ENCODE peak calls at places on chromosomes 3 and 15, in four cellular contexts. One of them, this sample, is unnamed.
A peak's percentile ranks its signal among the peaks of the same experiment; 100 is the strongest.

GRCh38 chr15:85651551-85651950 is 143.2 kb downstream of the KLHL25 start:
- DNase-seq in HCT116: no peak
- DNase-seq in SK-N-SH: no peak
- DNase-seq in hepatocyte: no peak
- DNase-seq in this sample: no peak

GRCh38 chr15:25481208-25481862 is 42.5 kb upstream of the UBE3A start:
- DNase-seq in HCT116: no peak
- DNase-seq in SK-N-SH: peak; percentile 36
- DNase-seq in hepatocyte: no peak
- DNase-seq in this sample: no peak

GRCh38 chr3:111197485-111197884 is 125.9 kb downstream of the NECTIN3 start:
- DNase-seq in HCT116: no peak
- DNase-seq in SK-N-SH: no peak
- DNase-seq in hepatocyte: no peak
- DNase-seq in this sample: no peak

GRCh38 chr3:128487813-128488635 is 5.0 kb downstream of the GATA2 start:
- DNase-seq in HCT116: peak; percentile 72
- DNase-seq in SK-N-SH: peak; percentile 82
- DNase-seq in hepatocyte: peak; percentile 85
- DNase-seq in this sample: peak; percentile 53

GRCh38 chr3:139534444-139534812 is 5.1 kb downstream of the RBP1 start:
- DNase-seq in HCT116: peak; percentile 77
- DNase-seq in SK-N-SH: no peak
- DNase-seq in hepatocyte: no peak
- DNase-seq in this sample: no peak

GRCh38 chr3:17820275-17820674 is 77.8 kb upstream of the TBC1D5 start:
- DNase-seq in HCT116: no peak
- DNase-seq in SK-N-SH: no peak
- DNase-seq in hepatocyte: no peak
- DNase-seq in this sample: no peak

GRCh38 chr3:29937185-29937584 is 656.3 kb downstream of the RBMS3 start:
- DNase-seq in HCT116: no peak
- DNase-seq in SK-N-SH: no peak
- DNase-seq in hepatocyte: no peak
- DNase-seq in this sample: no peak

GRCh38 chr15:101052681-101053121 is 133.5 kb downstream of the LRRK1 start:
- DNase-seq in HCT116: no peak
- DNase-seq in SK-N-SH: peak; percentile 21
- DNase-seq in hepatocyte: peak; percentile 2
- DNase-seq in this sample: no peak

GRCh38 chr15:60801336-60801735 is 322.4 kb upstream of the ICE2 start:
- DNase-seq in HCT116: no peak
- DNase-seq in SK-N-SH: no peak
- DNase-seq in hepatocyte: no peak
- DNase-seq in this sample: no peak

GRCh38 chr15:40338921-40339620 is 1.7 kb downstream of the CCDC9B start:
- DNase-seq in HCT116: peak; percentile 79
- DNase-seq in SK-N-SH: no peak
- DNase-seq in hepatocyte: no peak
- DNase-seq in this sample: no peak

GRCh38 chr3:84194032-84194431 is 764.8 kb upstream of the CADM2 start:
- DNase-seq in HCT116: no peak
- DNase-seq in SK-N-SH: no peak
- DNase-seq in hepatocyte: no peak
- DNase-seq in this sample: no peak

GRCh38 chr3:107826727-107827126 is 264.1 kb downstream of the CD47 start:
- DNase-seq in HCT116: no peak
- DNase-seq in SK-N-SH: no peak
- DNase-seq in hepatocyte: no peak
- DNase-seq in this sample: no peak

GRCh38 chr15:34318277-34319079 is 19.1 kb downstream of the SLC12A6 start:
- DNase-seq in HCT116: peak; percentile 50
- DNase-seq in SK-N-SH: no peak
- DNase-seq in hepatocyte: peak; percentile 82
- DNase-seq in this sample: peak; percentile 48

GRCh38 chr3:14848906-14849305 is 30.1 kb downstream of the FGD5 start:
- DNase-seq in HCT116: no peak
- DNase-seq in SK-N-SH: no peak
- DNase-seq in hepatocyte: no peak
- DNase-seq in this sample: no peak

GRCh38 chr15:101105059-101105851 is 146.6 kb downstream of the CHSY1 start:
- DNase-seq in HCT116: no peak
- DNase-seq in SK-N-SH: no peak
- DNase-seq in hepatocyte: no peak
- DNase-seq in this sample: no peak

GRCh38 chr15:58870451-58870850 is 63.0 kb downstream of the SLTM start:
- DNase-seq in HCT116: no peak
- DNase-seq in SK-N-SH: no peak
- DNase-seq in hepatocyte: no peak
- DNase-seq in this sample: no peak

GRCh38 chr3:131326307-131326706 is 55.3 kb upstream of the NUDT16 start:
- DNase-seq in HCT116: peak; percentile 40
- DNase-seq in SK-N-SH: no peak
- DNase-seq in hepatocyte: no peak
- DNase-seq in this sample: no peak

GRCh38 chr3:42369832-42370231 is 40.6 kb downstream of the LYZL4 start:
- DNase-seq in HCT116: no peak
- DNase-seq in SK-N-SH: no peak
- DNase-seq in hepatocyte: no peak
- DNase-seq in this sample: no peak

GRCh38 chr3:2837233-2837632 is 272.9 kb downstream of the IL5RA start:
- DNase-seq in HCT116: no peak
- DNase-seq in SK-N-SH: peak; percentile 72
- DNase-seq in hepatocyte: no peak
- DNase-seq in this sample: no peak

GRCh38 chr3:129624347-129625070 is 18.0 kb upstream of the PLXND1 start:
- DNase-seq in HCT116: no peak
- DNase-seq in SK-N-SH: no peak
- DNase-seq in hepatocyte: no peak
- DNase-seq in this sample: no peak

GRCh38 chr3:163779396-163780344 is 1298.6 kb downstream of the SI start:
- DNase-seq in HCT116: peak; percentile 8
- DNase-seq in SK-N-SH: no peak
- DNase-seq in hepatocyte: peak; percentile 26
- DNase-seq in this sample: no peak

GRCh38 chr3:4826237-4827100 is 152.8 kb upstream of the BHLHE40 start:
- DNase-seq in HCT116: no peak
- DNase-seq in SK-N-SH: no peak
- DNase-seq in hepatocyte: no peak
- DNase-seq in this sample: no peak

GRCh38 chr3:29346828-29347227 is 66.0 kb downstream of the RBMS3 start:
- DNase-seq in HCT116: no peak
- DNase-seq in SK-N-SH: no peak
- DNase-seq in hepatocyte: peak; percentile 29
- DNase-seq in this sample: no peak

GRCh38 chr3:114409291-114409690 is 115.5 kb downstream of the TIGIT start:
- DNase-seq in HCT116: no peak
- DNase-seq in SK-N-SH: no peak
- DNase-seq in hepatocyte: no peak
- DNase-seq in this sample: no peak

GRCh38 chr15:48644498-48644826 is 1.0 kb downstream of the FBN1 start:
- DNase-seq in HCT116: no peak
- DNase-seq in SK-N-SH: no peak
- DNase-seq in hepatocyte: no peak
- DNase-seq in this sample: no peak

GRCh38 chr3:108861401-108861800 is 38.8 kb downstream of the TRAT1 start:
- DNase-seq in HCT116: no peak
- DNase-seq in SK-N-SH: no peak
- DNase-seq in hepatocyte: no peak
- DNase-seq in this sample: no peak

GRCh38 chr3:129344540-129345220 is 66.0 kb downstream of the HMCES start:
- DNase-seq in HCT116: no peak
- DNase-seq in SK-N-SH: no peak
- DNase-seq in hepatocyte: peak; percentile 42
- DNase-seq in this sample: no peak

DNA sequence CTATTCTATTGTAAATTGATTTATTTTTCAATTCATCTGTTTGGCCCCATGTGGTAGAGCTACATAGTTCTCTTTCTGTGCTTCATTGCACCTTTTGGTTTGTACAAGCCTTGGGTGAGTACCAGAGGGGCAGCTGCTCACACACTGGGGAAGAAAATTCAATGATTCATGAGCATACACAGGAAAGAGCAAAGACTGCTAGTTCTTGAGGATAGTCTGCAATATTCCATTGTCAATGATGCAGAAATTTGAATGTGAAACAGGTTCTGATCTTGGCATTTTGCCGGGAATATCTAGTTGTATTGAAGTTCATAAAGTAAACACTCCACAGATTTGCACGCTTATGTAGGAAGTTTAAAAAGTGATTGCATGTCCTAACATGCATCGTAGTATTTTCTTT is 304.6 kb downstream of the NAALADL2 start:
- DNase-seq in HCT116: no peak
- DNase-seq in SK-N-SH: no peak
- DNase-seq in hepatocyte: no peak
- DNase-seq in this sample: no peak
- TF ChIP-seq EZH2phosphoT487 in HCT116: no peak
- TF ChIP-seq EZH2phosphoT487 in SK-N-SH: no peak
- TF ChIP-seq EZH2phosphoT487 in hepatocyte: no peak
- TF ChIP-seq EZH2phosphoT487 in this sample: no peak

DNA sequence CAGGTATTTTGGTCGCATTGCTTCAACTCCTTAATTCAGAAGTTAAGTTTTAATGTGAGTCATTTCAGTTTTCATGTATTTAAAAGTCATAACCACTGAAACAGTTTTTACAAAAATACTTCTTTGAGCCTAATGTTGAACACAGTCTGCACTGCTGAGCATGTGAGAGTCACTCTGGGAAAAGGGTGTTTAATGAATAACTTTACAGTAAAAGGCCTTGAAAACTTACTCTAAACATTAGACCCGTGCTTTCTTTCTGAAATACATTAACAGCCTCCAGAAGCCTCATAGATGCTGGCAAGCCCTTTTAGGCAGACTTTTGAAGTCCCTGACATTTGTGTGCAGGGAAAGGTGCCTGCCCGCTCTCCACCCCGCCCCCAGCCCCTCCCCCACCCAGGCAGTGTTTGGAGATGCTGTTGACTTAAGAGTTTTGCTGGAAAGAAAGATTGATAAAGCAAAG is 68.9 kb upstream of the NR2F2 start:
- DNase-seq in HCT116: no peak
- DNase-seq in SK-N-SH: no peak
- DNase-seq in hepatocyte: peak; percentile 48
- DNase-seq in this sample: no peak
- H3K27ac ChIP-seq in HCT116: no peak overlapping the region
- H3K27ac ChIP-seq in SK-N-SH: no peak overlapping the region
- H3K27ac ChIP-seq in hepatocyte: peak overlapping the region; percentile 62
- H3K27ac ChIP-seq in this sample: no peak overlapping the region

DNA sequence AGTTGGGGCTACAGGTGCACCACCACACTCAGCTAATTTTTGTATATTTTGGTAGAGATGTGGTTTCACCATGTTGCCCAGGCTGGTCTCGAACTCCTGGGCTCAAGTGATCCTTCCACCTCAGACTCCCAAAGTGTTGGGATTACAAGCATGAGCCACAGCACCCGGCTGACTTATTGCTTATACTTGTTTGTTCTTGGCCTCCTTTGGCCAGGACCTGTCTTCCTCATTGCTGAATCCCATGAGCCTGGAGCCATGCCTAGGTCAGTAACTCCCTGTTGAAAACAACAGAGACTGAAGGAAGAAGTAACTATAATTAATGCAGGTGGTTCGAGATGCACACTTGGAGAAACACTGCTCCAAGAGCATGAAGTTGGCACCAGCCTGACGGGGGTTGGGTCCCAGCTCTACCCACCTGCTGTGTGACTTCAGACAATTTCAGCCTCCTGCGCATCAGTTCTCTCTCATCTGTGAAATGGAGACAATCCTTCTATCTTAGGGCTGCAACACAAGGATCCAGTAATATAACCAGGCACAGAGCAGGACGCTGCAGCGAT is 38.9 kb downstream of the CPN2 start:
- DNase-seq in HCT116: no peak
- DNase-seq in SK-N-SH: no peak
- DNase-seq in hepatocyte: no peak
- DNase-seq in this sample: no peak
- H3K27me3 ChIP-seq in HCT116: no peaks in the 10 kb centered on the region
- H3K27me3 ChIP-seq in SK-N-SH: peaks cover 26% of the 10 kb centered on the region
- H3K27me3 ChIP-seq in hepatocyte: no peaks in the 10 kb centered on the region
- H3K27me3 ChIP-seq in this sample: no peaks in the 10 kb centered on the region

GRCh38 chr3:32817561-32818430 is at the start of gene TRIM71:
- DNase-seq in HCT116: no peak
- DNase-seq in SK-N-SH: peak; percentile 61
- DNase-seq in hepatocyte: peak; percentile 32
- DNase-seq in this sample: no peak
- TF ChIP-seq EZH2phosphoT487 in HCT116: no peak
- TF ChIP-seq EZH2phosphoT487 in SK-N-SH: no peak
- TF ChIP-seq EZH2phosphoT487 in hepatocyte: no peak
- TF ChIP-seq EZH2phosphoT487 in this sample: no peak

DNA sequence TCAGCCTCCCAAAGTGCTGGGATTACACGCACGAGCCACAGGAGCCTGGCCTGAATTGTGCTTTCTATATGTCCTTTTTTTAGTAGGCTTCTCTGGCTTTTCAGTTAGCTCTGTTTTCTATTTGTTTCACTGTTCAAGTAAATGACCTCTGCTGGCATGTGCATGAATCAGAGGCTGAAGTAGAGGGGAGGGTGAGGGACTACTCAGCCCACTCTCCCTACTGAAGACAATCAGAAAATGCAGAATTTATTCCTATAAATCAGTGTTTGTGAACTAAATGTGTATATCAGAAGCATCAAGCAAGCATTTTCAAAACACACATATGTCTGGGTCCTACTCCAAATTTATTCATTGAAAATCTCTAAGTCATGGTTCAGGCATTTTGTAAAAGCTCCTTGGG is 45.0 kb downstream of the ZMAT3 start:
- DNase-seq in HCT116: no peak
- DNase-seq in SK-N-SH: no peak
- DNase-seq in hepatocyte: no peak
- DNase-seq in this sample: no peak
- H3K27ac ChIP-seq in HCT116: no peak overlapping the region
- H3K27ac ChIP-seq in SK-N-SH: no peak overlapping the region
- H3K27ac ChIP-seq in hepatocyte: peak overlapping the region; percentile 71
- H3K27ac ChIP-seq in this sample: no peak overlapping the region

This sample was measured in MM.1S.